ENCODE peak calls at places on chromosomes 12 and 14, in eight cellular contexts. Q is GM20000; V is CD8-positive, alpha-beta T cell; O is GM13976; G is foreskin fibroblast; R is fibroblast of pulmonary artery; D is right atrium auricular region; W is colonic mucosa. J is an unnamed sample.

GRCh38 chr14:106564058-106564643 is 1037.8 kb downstream of the TMEM121 start:
- DNase-seq in Q (peak; percentile 62), V (peak; percentile 77), O (peak; percentile 65), G (no peak), R (no peak), D (no peak), W (peak; percentile 49), J (peak; percentile 62)

GRCh38 chr14:69101331-69101826 is 51.5 kb downstream of the DCAF5 start:
- DNase-seq in Q (no peak), V (no peak), O (peak; percentile 15), G (peak; percentile 90), R (peak; percentile 95), D (no peak), W (peak; percentile 53), J (no peak)

GRCh38 chr14:101191086-101191881 is 287.8 kb upstream of the RTL1 start:
- DNase-seq in Q (no peak), V (no peak), O (no peak), G (no peak), R (no peak), D (peak; percentile 34), W (peak; percentile 4), J (no peak)

GRCh38 chr12:92503029-92503931 is 199.5 kb upstream of the PLEKHG7 start:
- DNase-seq in Q (peak; percentile 44), V (no peak), O (peak; percentile 35), G (peak; percentile 17), R (no peak), D (no peak), W (no peak), J (peak; percentile 79)

GRCh38 chr12:90321369-90321768 is 612.7 kb upstream of the ATP2B1 start:
- DNase-seq in Q (no peak), V (no peak), O (no peak), G (no peak), R (no peak), D (no peak), W (no peak), J (no peak)

GRCh38 chr14:100030441-100031153 is 34.6 kb upstream of the EVL start:
- DNase-seq in Q (no peak), V (no peak), O (no peak), G (peak; percentile 93), R (peak; percentile 88), D (no peak), W (no peak), J (no peak)

GRCh38 chr14:105364100-105364708 is 34.1 kb upstream of the TEX22 start:
- DNase-seq in Q (peak; percentile 72), V (peak; percentile 55), O (no peak), G (peak; percentile 94), R (peak; percentile 47), D (no peak), W (no peak), J (no peak)

GRCh38 chr12:54321363-54321762 is 3.6 kb upstream of the COPZ1 start:
- DNase-seq in Q (no peak), V (no peak), O (no peak), G (no peak), R (no peak), D (no peak), W (no peak), J (no peak)

GRCh38 chr14:44589180-44589579 is 82.1 kb upstream of the FSCB start:
- DNase-seq in Q (no peak), V (no peak), O (no peak), G (no peak), R (no peak), D (no peak), W (no peak), J (no peak)

GRCh38 chr14:53953828-53954550 is 2.6 kb downstream of the BMP4 start:
- DNase-seq in Q (no peak), V (no peak), O (no peak), G (peak; percentile 84), R (peak; percentile 39), D (no peak), W (peak; percentile 40), J (peak; percentile 26)

GRCh38 chr14:90556050-90556477 is 159.2 kb downstream of the CALM1 start:
- DNase-seq in Q (no peak), V (no peak), O (no peak), G (peak; percentile 32), R (no peak), D (no peak), W (peak; percentile 23), J (no peak)

GRCh38 chr12:95083938-95084337 is 10.5 kb upstream of the NR2C1 start:
- DNase-seq in Q (no peak), V (no peak), O (no peak), G (peak; percentile 93), R (peak; percentile 85), D (no peak), W (peak; percentile 44), J (no peak)

GRCh38 chr14:53929871-53930685 is 26.5 kb downstream of the BMP4 start:
- DNase-seq in Q (peak; percentile 35), V (no peak), O (peak; percentile 40), G (peak; percentile 18), R (no peak), D (no peak), W (peak; percentile 59), J (no peak)

GRCh38 chr12:130214686-130215370 is 52.6 kb downstream of the FZD10 start:
- DNase-seq in Q (no peak), V (no peak), O (no peak), G (no peak), R (no peak), D (no peak), W (no peak), J (no peak)
- TF ChIP-seq CTCF in Q (no peak), V (no peak), O (no peak), G (no peak), R (no peak), D (no peak), W (no peak), J (no peak)

GRCh38 chr14:34875031-34875922 is at the start of gene BAZ1A:
- DNase-seq in Q (peak; percentile 83), V (peak; percentile 26), O (peak; percentile 84), G (peak; percentile 92), R (peak; percentile 90), D (peak; percentile 70), W (peak; percentile 81), J (peak; percentile 74)

GRCh38 chr14:34873591-34874385 is 1.4 kb downstream of the BAZ1A start:
- DNase-seq in Q (peak; percentile 90), V (peak; percentile 93), O (peak; percentile 87), G (peak; percentile 90), R (peak; percentile 63), D (peak; percentile 90), W (peak; percentile 84), J (peak; percentile 88)

GRCh38 chr14:34872822-34873590 is 2.2 kb downstream of the BAZ1A start:
- DNase-seq in Q (peak; percentile 21), V (no peak), O (no peak), G (peak; percentile 50), R (peak; percentile 60), D (no peak), W (peak; percentile 27), J (peak; percentile 14)

DNA sequence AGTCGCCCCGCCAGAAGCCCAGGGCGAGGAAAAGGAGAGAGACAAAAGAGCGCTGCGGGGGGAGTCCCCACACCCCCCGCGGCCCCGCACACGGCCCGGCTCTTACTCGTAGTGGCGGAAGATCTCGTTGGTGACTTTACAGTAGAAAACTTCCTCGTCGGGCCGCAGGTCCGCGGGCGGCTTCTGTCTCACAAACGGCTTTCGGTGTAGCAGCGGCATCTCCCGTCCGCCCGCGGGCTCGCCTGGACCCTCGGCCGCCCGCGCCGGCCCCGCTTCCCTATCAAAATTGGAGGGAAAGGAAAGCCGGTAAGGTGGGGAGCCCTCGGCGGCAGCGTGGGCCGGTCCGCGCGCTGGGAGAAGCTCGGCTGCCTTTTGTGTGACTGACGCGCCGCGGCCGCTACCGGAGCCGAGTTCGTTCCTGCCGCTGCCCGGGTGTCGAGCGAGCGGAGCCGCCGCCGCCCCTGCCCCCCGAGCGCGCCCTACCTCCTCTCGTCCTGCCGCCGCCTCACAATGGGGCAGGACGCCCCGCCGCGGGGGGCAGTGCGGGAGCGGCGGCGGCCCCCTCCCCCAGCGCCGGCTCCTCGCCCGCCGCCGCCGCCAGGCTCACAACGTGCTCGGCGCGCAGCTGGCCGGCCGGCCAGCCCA is 652 bp downstream of the BAZ1A start:
- DNase-seq in Q (peak; percentile 75), V (peak; percentile 64), O (peak; percentile 68), G (peak; percentile 76), R (peak; percentile 56), D (no peak), W (peak; percentile 61), J (peak; percentile 79)
- TF ChIP-seq CTCF in Q (no peak), V (peak; percentile 23), O (peak; percentile 25), G (no peak), R (peak; percentile 0), D (no peak), W (no peak), J (peak; percentile 13)

DNA sequence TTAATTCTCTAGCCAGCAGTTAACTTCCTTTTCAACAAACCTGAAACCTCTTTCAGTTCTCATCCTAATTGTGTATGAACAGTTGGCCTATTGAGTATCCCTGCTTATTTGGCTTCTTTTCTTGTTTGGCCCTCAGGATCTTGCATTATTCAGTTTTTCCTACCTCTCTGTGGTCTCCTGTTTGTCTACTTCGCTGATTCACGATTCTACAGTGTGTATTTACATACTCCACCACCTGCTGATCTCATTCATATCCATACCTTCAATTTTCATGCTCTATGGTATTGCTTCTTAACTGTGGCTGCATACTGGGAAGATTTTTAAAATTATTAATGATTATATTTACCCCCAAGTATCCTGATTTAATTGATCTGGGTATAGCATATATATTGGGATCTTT is 56.4 kb downstream of the RASSF9 start:
- DNase-seq in Q (no peak), V (no peak), O (no peak), G (no peak), R (no peak), D (no peak), W (no peak), J (no peak)
- TF ChIP-seq CTCF in Q (no peak), V (no peak), O (no peak), G (no peak), R (no peak), D (no peak), W (no peak), J (no peak)

GRCh38 chr12:19224746-19225145 is 95.2 kb downstream of the PLEKHA5 start:
- DNase-seq in Q (no peak), V (no peak), O (no peak), G (no peak), R (no peak), D (no peak), W (no peak), J (no peak)

GRCh38 chr12:19222566-19222965 is 93.0 kb downstream of the PLEKHA5 start:
- DNase-seq in Q (no peak), V (no peak), O (no peak), G (peak; percentile 34), R (no peak), D (no peak), W (no peak), J (no peak)

GRCh38 chr12:19223695-19224094 is 94.2 kb downstream of the PLEKHA5 start:
- DNase-seq in Q (no peak), V (no peak), O (no peak), G (peak; percentile 61), R (peak; percentile 50), D (no peak), W (no peak), J (no peak)

GRCh38 chr12:19220861-19221466 is 91.4 kb downstream of the PLEKHA5 start:
- DNase-seq in Q (no peak), V (no peak), O (no peak), G (peak; percentile 77), R (peak; percentile 72), D (no peak), W (no peak), J (no peak)

DNA sequence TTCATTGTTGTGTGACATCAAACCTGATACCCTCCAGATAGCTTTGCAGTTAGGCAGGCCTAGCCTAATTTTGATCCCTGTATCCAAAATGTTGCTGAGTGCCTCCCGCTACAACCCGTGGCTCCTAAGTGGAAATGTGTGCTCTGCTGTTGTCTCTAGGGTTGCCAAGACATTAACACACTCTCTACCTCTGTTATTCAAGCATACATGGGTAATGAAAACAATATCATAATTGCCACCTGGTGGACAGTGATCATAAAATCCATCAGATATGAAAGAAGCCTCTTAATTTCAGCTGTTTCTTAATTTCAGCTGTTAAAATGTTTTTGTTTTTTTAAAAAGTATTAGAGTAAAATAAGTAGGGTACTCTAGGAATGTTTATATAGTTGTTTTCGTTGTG is 93.5 kb downstream of the PLEKHA5 start:
- DNase-seq in Q (no peak), V (no peak), O (peak; percentile 4), G (no peak), R (peak; percentile 45), D (no peak), W (no peak), J (no peak)
- TF ChIP-seq CTCF in Q (no peak), V (peak; percentile 6), O (no peak), G (no peak), R (peak; percentile 28), D (no peak), W (no peak), J (no peak)